ENCODE peak calls at places on chromosomes 12 and 14, in five cellular contexts. E is H9, L is H1, W is neuronal stem cell, R is mesenchymal stem cell. P is an unnamed sample.

GRCh38 chr12:3564411-3564810 is 73.4 kb downstream of the PRMT8 start:
- DNase-seq in E (no peak), L (no peak), R (no peak), W (no peak), P (no peak)

GRCh38 chr14:87756661-87757060 is 236.3 kb downstream of the GALC start:
- DNase-seq in E (no peak), W (no peak), L (no peak), R (no peak), P (no peak)

GRCh38 chr12:48996794-48997718 is 2.1 kb downstream of the DDN start:
- DNase-seq in R (peak; percentile 83), E (peak; percentile 89), W (no peak), L (no peak), P (peak; percentile 88)

GRCh38 chr14:76917158-76917596 is 91.0 kb downstream of the LRRC74A start:
- DNase-seq in W (peak; percentile 51), E (peak; percentile 87), L (peak; percentile 56), R (peak; percentile 93), P (peak; percentile 79)

GRCh38 chr12:64824130-64824499 is 332 bp upstream of the TBC1D30 start:
- DNase-seq in R (no peak), E (no peak), W (no peak), L (no peak), P (no peak)

GRCh38 chr14:65242732-65243134 is 140.4 kb upstream of the MAX start:
- DNase-seq in R (no peak), L (no peak), W (no peak), E (no peak), P (no peak)

GRCh38 chr12:70719672-70720420 is 82.6 kb upstream of the PTPRB start:
- DNase-seq in L (peak; percentile 23), E (peak; percentile 79), R (peak; percentile 30), W (peak; percentile 70), P (peak; percentile 49)

GRCh38 chr14:100121643-100122480 is 37.6 kb downstream of the DEGS2 start:
- DNase-seq in R (no peak), E (no peak), L (no peak), W (no peak), P (no peak)

GRCh38 chr12:40730281-40730680 is 38.0 kb downstream of the CNTN1 start:
- DNase-seq in R (no peak), E (no peak), W (no peak), L (no peak), P (no peak)

GRCh38 chr12:76180401-76181277 is 96.2 kb upstream of the NAP1L1 start:
- DNase-seq in L (no peak), W (no peak), R (no peak), E (no peak), P (no peak)

GRCh38 chr12:82740129-82741000 is 53.7 kb downstream of the TMTC2 start:
- DNase-seq in W (no peak), R (peak; percentile 7), E (peak; percentile 33), L (no peak), P (no peak)

GRCh38 chr12:62466018-62466595 is 519 bp upstream of the MON2 start:
- DNase-seq in W (no peak), E (peak; percentile 57), L (no peak), R (peak; percentile 46), P (peak; percentile 64)

GRCh38 chr14:87014854-87015253 is 978.1 kb downstream of the GALC start:
- DNase-seq in L (no peak), R (no peak), W (no peak), E (no peak), P (no peak)

GRCh38 chr14:103597623-103598372 is 31.2 kb upstream of the KLC1 start:
- DNase-seq in W (no peak), L (no peak), R (peak; percentile 87), E (no peak), P (peak; percentile 58)

GRCh38 chr12:19074700-19075099 is 54.8 kb upstream of the PLEKHA5 start:
- DNase-seq in W (no peak), E (no peak), R (peak; percentile 59), L (no peak), P (peak; percentile 10)

GRCh38 chr12:30108666-30109065 is 324.9 kb upstream of the TMTC1 start:
- DNase-seq in E (no peak), L (no peak), R (no peak), W (no peak), P (no peak)

GRCh38 chr12:8699714-8700113 is 1.9 kb downstream of the RIMKLB start:
- DNase-seq in L (no peak), W (no peak), E (no peak), R (no peak), P (no peak)

GRCh38 chr12:90969851-90970250 is 14.9 kb upstream of the CCER1 start:
- DNase-seq in R (no peak), L (no peak), W (no peak), E (no peak), P (no peak)

GRCh38 chr14:32407170-32407569 is 78.1 kb downstream of the AKAP6 start:
- DNase-seq in L (no peak), R (no peak), W (no peak), E (no peak), P (no peak)

GRCh38 chr14:35878272-35879140 is 52.4 kb downstream of the BRMS1L start:
- DNase-seq in W (no peak), L (no peak), R (peak; percentile 94), E (no peak), P (peak; percentile 36)

GRCh38 chr12:113226696-113227095 is 5.4 kb downstream of the TPCN1 start:
- DNase-seq in W (no peak), E (no peak), L (no peak), R (no peak), P (no peak)

GRCh38 chr12:9344540-9344939 is 136.3 kb upstream of the PZP start:
- DNase-seq in E (no peak), L (no peak), R (peak; percentile 48), W (no peak), P (no peak)

GRCh38 chr12:113582521-113583218 is 111.0 kb upstream of the LHX5 start:
- DNase-seq in L (no peak), W (no peak), R (no peak), E (no peak), P (no peak)

GRCh38 chr12:121805171-121805687 is 1.4 kb downstream of the SETD1B start:
- DNase-seq in W (no peak), R (peak; percentile 72), L (no peak), E (no peak), P (peak; percentile 38)

GRCh38 chr12:72075401-72075800 is 136.8 kb downstream of the TPH2 start:
- DNase-seq in R (no peak), L (no peak), E (no peak), W (no peak), P (no peak)

GRCh38 chr14:49972840-49973239 is 80.0 kb downstream of the ARF6 start:
- DNase-seq in L (no peak), W (no peak), E (no peak), R (peak; percentile 94), P (peak; percentile 88)

GRCh38 chr12:81572411-81572810 is 186.7 kb downstream of the PPFIA2 start:
- DNase-seq in R (no peak), L (no peak), W (no peak), E (no peak), P (no peak)

GRCh38 chr14:37824936-37825698 is 229.7 kb downstream of the TTC6 start:
- DNase-seq in W (no peak), R (peak; percentile 58), L (no peak), E (no peak), P (no peak)

GRCh38 chr14:45066667-45067066 is 17.2 kb upstream of the PRPF39 start:
- DNase-seq in W (no peak), L (no peak), R (no peak), E (no peak), P (no peak)

GRCh38 chr12:14289596-14289995 is 75.9 kb upstream of the ATF7IP start:
- DNase-seq in L (no peak), W (no peak), R (no peak), E (no peak), P (peak; percentile 39)
- H2BK12ac ChIP-seq in L (no peak overlapping the region), W (no peak overlapping the region), R (no peak overlapping the region), E (no peak overlapping the region), P (no peak overlapping the region)

DNA sequence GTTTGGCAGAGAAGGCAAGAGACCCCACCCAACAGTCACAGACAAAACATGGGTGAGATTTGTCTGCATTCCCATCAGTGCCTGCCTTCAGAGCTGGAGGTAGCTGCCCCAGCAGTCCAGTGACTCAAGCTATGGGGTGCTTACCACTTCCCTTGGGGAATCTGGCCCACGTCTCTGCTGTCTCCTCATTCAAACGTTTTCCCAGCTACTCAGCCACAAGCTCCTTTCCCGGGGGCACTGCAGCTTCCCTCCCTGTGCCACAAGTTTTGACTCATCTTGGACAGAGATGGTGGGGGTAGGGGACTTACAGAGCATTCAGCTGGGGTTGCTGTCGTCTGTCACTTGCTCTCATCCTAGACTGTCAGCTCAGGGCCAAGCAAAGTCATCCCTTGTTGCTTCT is 66.6 kb downstream of the FBXL14 start:
- DNase-seq in E (no peak), L (no peak), R (peak; percentile 76), W (no peak), P (no peak)
- H2BK120ac ChIP-seq in E (no peak overlapping the region), L (no peak overlapping the region), R (no peak overlapping the region), W (no peak overlapping the region), P (no peak overlapping the region)

DNA sequence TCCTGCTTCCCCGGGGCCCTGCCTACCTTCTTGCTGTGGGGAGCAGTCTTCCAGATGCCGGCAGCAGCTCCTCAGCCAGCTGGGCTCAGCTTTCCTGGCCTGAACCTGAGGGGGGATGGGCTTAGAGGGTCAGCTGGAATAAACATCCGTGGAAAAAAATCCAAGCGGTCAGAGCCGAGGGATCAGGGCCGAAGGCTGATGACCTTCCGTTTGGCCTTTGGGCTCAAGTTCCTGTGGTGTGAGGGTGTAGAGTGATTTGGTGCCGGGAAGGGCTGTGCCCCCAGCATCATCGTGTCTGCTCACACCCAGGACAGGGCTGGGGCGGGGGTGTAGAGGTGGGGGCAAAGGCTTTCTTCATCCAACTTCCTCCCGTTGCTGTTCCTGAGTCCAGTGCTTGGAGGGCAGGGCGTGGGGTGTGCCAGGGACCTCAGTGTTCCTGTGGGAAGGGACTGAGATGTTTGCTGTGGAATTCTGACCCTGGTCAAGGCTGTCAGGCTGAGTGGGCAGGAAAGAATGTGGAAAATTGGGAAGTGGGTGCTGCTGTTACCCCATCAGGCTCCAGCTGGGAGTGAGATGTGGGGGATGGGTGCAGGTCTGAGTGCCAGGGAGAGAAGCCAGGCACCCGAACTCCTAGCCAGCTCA is 2.6 kb downstream of the SMIM41 start:
- DNase-seq in L (no peak), R (peak; percentile 69), W (no peak), E (peak; percentile 41), P (no peak)
- H3K9ac ChIP-seq in L (no peak overlapping the region), R (peak overlapping the region; percentile 55), W (peak overlapping the region; percentile 60), E (no peak overlapping the region), P (no peak overlapping the region)

DNA sequence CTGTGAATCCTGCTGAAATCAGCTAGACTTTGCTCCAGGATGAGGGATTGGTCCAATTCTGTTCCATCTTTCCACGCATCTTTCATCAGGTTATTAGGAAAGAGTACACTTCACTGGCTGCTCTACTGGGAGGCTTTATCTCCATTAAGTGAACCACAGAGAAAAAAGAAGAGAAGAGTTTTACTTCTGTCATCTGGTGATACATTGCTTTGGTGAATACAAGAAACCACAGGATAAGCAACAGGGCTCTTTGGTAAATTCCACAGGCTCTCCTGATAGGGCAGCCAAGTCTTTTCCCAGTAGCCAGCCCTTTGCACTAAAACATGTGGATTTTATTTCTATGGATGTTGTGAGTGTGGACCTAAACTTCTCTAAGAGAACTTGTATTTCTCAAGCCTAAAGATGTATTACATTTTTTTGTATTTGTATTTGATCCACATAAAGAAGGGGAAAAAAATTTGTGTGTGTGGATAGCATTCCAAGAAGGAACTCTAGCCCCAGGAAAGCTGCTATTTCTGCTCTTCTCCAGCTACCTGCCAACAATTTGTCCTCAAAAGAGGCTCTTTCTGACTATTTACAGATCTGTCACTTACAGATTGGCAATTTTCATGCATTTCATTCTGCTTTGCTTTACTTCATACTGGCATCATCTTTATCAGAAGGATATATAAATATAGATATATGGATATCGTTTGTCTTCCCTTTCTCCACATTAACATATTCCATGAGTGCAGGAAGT is 1117.6 kb upstream of the TMEM132C start:
- DNase-seq in E (no peak), R (peak; percentile 43), W (no peak), L (no peak), P (no peak)
- H2BK12ac ChIP-seq in E (no peak overlapping the region), R (no peak overlapping the region), W (no peak overlapping the region), L (no peak overlapping the region), P (no peak overlapping the region)